ENCODE peak calls at places on chromosomes 12 and 14, in ten cellular contexts. P is SK-N-SH, Q is PC-3, X is lower lobe of right lung, Y is skeletal muscle cell, F is choroid plexus epithelial cell, R is foreskin fibroblast, S is heart right ventricle, T is gastrocnemius medialis, W is HCT116. L is an unnamed sample.

GRCh38 chr12:117766008-117766407 is 202.8 kb downstream of the KSR2 start:
- DNase-seq in P (no peak), Q (no peak), X (no peak), Y (no peak), F (no peak), R (no peak), S (no peak), T (no peak), W (no peak), L (no peak)

GRCh38 chr14:95040723-95041476 is 116.4 kb downstream of the DICER1 start:
- DNase-seq in P (no peak), Q (no peak), X (no peak), Y (no peak), F (no peak), R (no peak), S (no peak), T (no peak), W (no peak), L (no peak)

GRCh38 chr14:49249022-49249421 is 337.2 kb downstream of the RPS29 start:
- DNase-seq in P (peak; percentile 12), Q (peak; percentile 9), X (no peak), Y (no peak), F (no peak), R (no peak), S (no peak), T (no peak), W (no peak), L (no peak)

GRCh38 chr12:92010368-92010767 is 135.3 kb downstream of the BTG1 start:
- DNase-seq in P (no peak), Q (no peak), X (no peak), Y (no peak), F (no peak), R (no peak), S (no peak), T (no peak), W (no peak), L (no peak)

GRCh38 chr12:67884596-67884995 is 104.7 kb upstream of the IFNG-AS1 start:
- DNase-seq in P (no peak), Q (no peak), X (no peak), Y (no peak), F (no peak), R (no peak), S (no peak), T (no peak), W (no peak), L (no peak)

GRCh38 chr14:30194769-30195168 is 267.1 kb upstream of the PRKD1 start:
- DNase-seq in P (no peak), Q (peak; percentile 7), X (no peak), Y (peak; percentile 77), F (peak; percentile 91), R (peak; percentile 85), S (no peak), T (no peak), W (no peak), L (no peak)

GRCh38 chr12:120343692-120344091 is 16.1 kb upstream of the PLA2G1B start:
- DNase-seq in P (no peak), Q (no peak), X (no peak), Y (no peak), F (no peak), R (no peak), S (no peak), T (no peak), W (no peak), L (no peak)

GRCh38 chr14:64760146-64760755 is 56.0 kb downstream of the PLEKHG3 start:
- DNase-seq in P (peak; percentile 71), Q (peak; percentile 49), X (peak; percentile 75), Y (no peak), F (peak; percentile 65), R (no peak), S (peak; percentile 51), T (no peak), W (peak; percentile 24), L (peak; percentile 56)

GRCh38 chr12:12721251-12721689 is 4.1 kb downstream of the CDKN1B start:
- DNase-seq in P (no peak), Q (peak; percentile 69), X (no peak), Y (no peak), F (peak; percentile 18), R (no peak), S (no peak), T (no peak), W (no peak), L (no peak)

GRCh38 chr12:47870175-47870781 is 34.5 kb downstream of the VDR start:
- DNase-seq in P (peak; percentile 62), Q (peak; percentile 28), X (no peak), Y (no peak), F (peak; percentile 24), R (peak; percentile 42), S (peak; percentile 35), T (peak; percentile 48), W (no peak), L (no peak)

GRCh38 chr12:31518680-31519227 is 72.2 kb downstream of the DENND5B start:
- DNase-seq in P (peak; percentile 43), Q (peak; percentile 95), X (no peak), Y (peak; percentile 99), F (peak; percentile 100), R (peak; percentile 98), S (no peak), T (no peak), W (peak; percentile 85), L (peak; percentile 19)

GRCh38 chr12:71556471-71556870 is 107.2 kb downstream of the ZFC3H1 start:
- DNase-seq in P (no peak), Q (no peak), X (no peak), Y (no peak), F (no peak), R (no peak), S (no peak), T (no peak), W (no peak), L (no peak)

GRCh38 chr14:95225251-95225887 is 68.0 kb upstream of the DICER1 start:
- DNase-seq in P (no peak), Q (no peak), X (no peak), Y (no peak), F (no peak), R (no peak), S (no peak), T (no peak), W (no peak), L (no peak)

GRCh38 chr12:15173142-15173541 is 48.1 kb downstream of the RERG start:
- DNase-seq in P (no peak), Q (no peak), X (no peak), Y (no peak), F (no peak), R (no peak), S (no peak), T (no peak), W (no peak), L (no peak)

GRCh38 chr12:124592481-124593160 is 25.2 kb upstream of the NCOR2 start:
- DNase-seq in P (no peak), Q (no peak), X (no peak), Y (no peak), F (no peak), R (no peak), S (no peak), T (no peak), W (no peak), L (no peak)

DNA sequence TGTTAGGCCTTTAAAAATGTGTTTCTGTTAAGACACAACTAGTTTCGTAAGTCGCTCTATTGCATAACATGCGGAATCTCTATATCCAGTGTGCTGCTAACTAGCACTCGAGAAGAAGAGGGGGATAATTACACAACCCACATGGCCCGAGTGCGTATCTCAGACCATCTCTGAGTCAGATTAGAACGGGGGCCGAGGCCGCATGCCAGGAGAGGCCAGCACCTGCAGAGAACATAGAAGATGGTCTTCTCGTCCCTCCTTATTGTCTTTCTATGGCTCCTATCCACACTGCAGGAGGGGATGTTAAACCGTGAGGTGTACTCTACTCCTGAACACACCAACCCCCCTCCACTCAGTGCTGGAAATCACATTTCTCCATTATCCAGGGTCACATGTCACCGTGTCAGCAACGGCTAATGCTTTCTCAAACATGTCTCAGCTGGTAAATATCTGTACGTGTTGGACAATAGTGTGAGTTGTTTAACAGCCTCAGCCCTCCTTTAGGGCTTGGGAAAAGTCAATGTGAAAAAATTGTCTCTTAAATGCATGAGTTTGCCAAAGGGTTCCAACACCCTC is 56.3 kb downstream of the CCDC88C start:
- DNase-seq in P (no peak), Q (no peak), X (peak; percentile 72), Y (no peak), F (peak; percentile 51), R (no peak), S (no peak), T (no peak), W (no peak), L (no peak)
- H3K4me3 ChIP-seq in P (no peak overlapping the region), Q (no peak overlapping the region), X (no peak overlapping the region), Y (no peak overlapping the region), F (no peak overlapping the region), R (no peak overlapping the region), S (no peak overlapping the region), T (no peak overlapping the region), W (no peak overlapping the region), L (no peak overlapping the region)

DNA sequence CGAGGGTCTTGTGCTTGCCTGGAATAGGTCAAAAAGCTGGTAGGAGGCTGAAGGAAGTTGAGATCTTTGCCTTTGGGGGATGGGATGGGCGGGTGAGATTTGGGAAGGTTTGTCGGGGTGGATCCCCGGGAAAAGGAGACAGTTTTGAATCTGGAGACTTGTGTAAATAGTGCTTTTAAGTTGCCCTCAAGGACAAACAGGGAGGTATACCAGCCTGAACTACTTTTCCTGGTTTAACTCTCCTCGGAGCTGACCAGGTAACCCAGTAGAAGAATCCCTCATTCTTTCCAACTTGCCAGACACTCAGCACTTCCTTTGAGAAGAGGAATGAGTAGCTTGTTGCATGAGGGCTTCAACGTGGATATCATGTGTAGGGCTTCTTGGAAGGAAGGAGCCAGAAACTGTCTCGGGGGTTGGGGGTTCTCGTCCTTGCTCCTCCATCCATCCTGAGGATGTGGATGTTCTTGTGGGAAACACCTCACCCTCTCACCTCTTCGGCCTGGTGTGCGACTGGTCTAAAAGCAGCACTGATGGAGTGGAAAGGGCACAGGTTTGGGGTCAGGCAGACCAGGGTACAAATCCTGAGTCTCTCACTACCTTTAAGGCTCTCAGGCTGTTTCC is 1.9 kb downstream of the TEAD4 start:
- DNase-seq in P (no peak), Q (peak; percentile 12), X (no peak), Y (no peak), F (peak; percentile 14), R (no peak), S (no peak), T (no peak), W (no peak), L (no peak)
- H3K4me3 ChIP-seq in P (peak overlapping the region; percentile 80), Q (peak overlapping the region; percentile 71), X (peak overlapping the region; percentile 57), Y (peak overlapping the region; percentile 75), F (peak overlapping the region; percentile 68), R (peak overlapping the region; percentile 74), S (peak overlapping the region; percentile 69), T (peak overlapping the region; percentile 79), W (peak overlapping the region; percentile 67), L (no peak overlapping the region)

GRCh38 chr14:78566017-78566858 is 396.1 kb downstream of the NRXN3 start:
- DNase-seq in P (peak; percentile 72), Q (peak; percentile 81), X (peak; percentile 63), Y (peak; percentile 12), F (peak; percentile 80), R (peak; percentile 28), S (peak; percentile 58), T (peak; percentile 39), W (peak; percentile 8), L (peak; percentile 85)
- H3K4me3 ChIP-seq in P (peak overlapping the region; percentile 44), Q (peak overlapping the region; percentile 31), X (peak overlapping the region; percentile 38), Y (peak overlapping the region; percentile 22), F (peak overlapping the region; percentile 17), R (peak overlapping the region; percentile 46), S (peak overlapping the region; percentile 44), T (peak overlapping the region; percentile 44), W (no peak overlapping the region), L (peak overlapping the region; percentile 68)

DNA sequence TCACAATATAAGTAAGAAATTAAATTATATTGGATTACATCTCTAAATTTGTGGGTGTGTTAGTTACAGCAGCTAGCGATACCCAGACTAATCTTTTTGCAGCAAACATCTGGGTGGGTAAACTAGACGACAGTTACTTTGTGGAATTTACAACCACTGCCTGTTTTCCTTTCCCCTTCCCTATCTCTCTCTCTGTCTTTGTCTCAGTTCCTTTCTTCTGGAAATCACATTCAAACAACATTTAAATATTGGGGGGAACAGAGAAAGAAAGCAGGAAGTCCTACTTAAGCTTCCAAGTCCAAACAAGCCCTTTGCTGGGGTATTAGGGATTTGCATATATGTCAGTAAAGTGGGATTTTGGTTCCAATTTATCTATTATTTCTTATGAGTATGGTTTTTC is 97.6 kb downstream of the WIF1 start:
- DNase-seq in P (no peak), Q (no peak), X (no peak), Y (no peak), F (no peak), R (no peak), S (no peak), T (no peak), W (no peak), L (no peak)
- H3K4me3 ChIP-seq in P (no peak overlapping the region), Q (no peak overlapping the region), X (no peak overlapping the region), Y (no peak overlapping the region), F (no peak overlapping the region), R (no peak overlapping the region), S (no peak overlapping the region), T (no peak overlapping the region), W (no peak overlapping the region), L (no peak overlapping the region)

L was measured in dorsolateral prefrontal cortex.